ENCODE peak calls at places on chromosomes 5 and 9, in four cellular contexts. One of them, this sample, is unnamed.

GRCh38 chr5:109275919-109276318 is 133.9 kb downstream of the PJA2 start:
- DNase-seq in GM12878: no peak
- DNase-seq in HepG2: no peak
- DNase-seq in K562: no peak
- DNase-seq in this sample: no peak

GRCh38 chr9:19161257-19162025 is 34.1 kb upstream of the PLIN2 start:
- DNase-seq in GM12878: peak
- DNase-seq in HepG2: peak
- DNase-seq in K562: peak
- DNase-seq in this sample: no peak

GRCh38 chr9:14561929-14562386 is 131.3 kb downstream of the ZDHHC21 start:
- DNase-seq in GM12878: no peak
- DNase-seq in HepG2: peak
- DNase-seq in K562: no peak
- DNase-seq in this sample: no peak

GRCh38 chr5:124932791-124933600 is 186.6 kb upstream of the ZNF608 start:
- DNase-seq in GM12878: no peak
- DNase-seq in HepG2: no peak
- DNase-seq in K562: no peak
- DNase-seq in this sample: no peak

GRCh38 chr5:58775699-58776098 is 192.8 kb downstream of the RAB3C start:
- DNase-seq in GM12878: peak
- DNase-seq in HepG2: no peak
- DNase-seq in K562: no peak
- DNase-seq in this sample: no peak

GRCh38 chr5:41157272-41157671 is 56.1 kb downstream of the C6 start:
- DNase-seq in GM12878: no peak
- DNase-seq in HepG2: no peak
- DNase-seq in K562: no peak
- DNase-seq in this sample: no peak

GRCh38 chr5:45622365-45622764 is 73.8 kb downstream of the HCN1 start:
- DNase-seq in GM12878: no peak
- DNase-seq in HepG2: no peak
- DNase-seq in K562: no peak
- DNase-seq in this sample: no peak

GRCh38 chr5:65065112-65065511 is 296.4 kb downstream of the CWC27 start:
- DNase-seq in GM12878: no peak
- DNase-seq in HepG2: no peak
- DNase-seq in K562: no peak
- DNase-seq in this sample: no peak

GRCh38 chr5:149366169-149366750 is 8.4 kb downstream of the PCYOX1L start:
- DNase-seq in GM12878: no peak
- DNase-seq in HepG2: peak
- DNase-seq in K562: peak
- DNase-seq in this sample: no peak

GRCh38 chr5:1732955-1733354 is 66.7 kb downstream of the MRPL36 start:
- DNase-seq in GM12878: no peak
- DNase-seq in HepG2: no peak
- DNase-seq in K562: no peak
- DNase-seq in this sample: no peak

GRCh38 chr9:37405350-37405749 is 17.1 kb upstream of the GRHPR start:
- DNase-seq in GM12878: no peak
- DNase-seq in HepG2: no peak
- DNase-seq in K562: no peak
- DNase-seq in this sample: no peak

GRCh38 chr5:39420482-39421145 is 4.2 kb downstream of the DAB2 start:
- DNase-seq in GM12878: no peak
- DNase-seq in HepG2: no peak
- DNase-seq in K562: no peak
- DNase-seq in this sample: no peak

GRCh38 chr5:160339406-160340140 is 27.2 kb upstream of the CCNJL start:
- DNase-seq in GM12878: no peak
- DNase-seq in HepG2: no peak
- DNase-seq in K562: peak
- DNase-seq in this sample: no peak

GRCh38 chr5:127909078-127909477 is 174.5 kb upstream of the SLC12A2 start:
- DNase-seq in GM12878: no peak
- DNase-seq in HepG2: peak
- DNase-seq in K562: peak
- DNase-seq in this sample: peak

DNA sequence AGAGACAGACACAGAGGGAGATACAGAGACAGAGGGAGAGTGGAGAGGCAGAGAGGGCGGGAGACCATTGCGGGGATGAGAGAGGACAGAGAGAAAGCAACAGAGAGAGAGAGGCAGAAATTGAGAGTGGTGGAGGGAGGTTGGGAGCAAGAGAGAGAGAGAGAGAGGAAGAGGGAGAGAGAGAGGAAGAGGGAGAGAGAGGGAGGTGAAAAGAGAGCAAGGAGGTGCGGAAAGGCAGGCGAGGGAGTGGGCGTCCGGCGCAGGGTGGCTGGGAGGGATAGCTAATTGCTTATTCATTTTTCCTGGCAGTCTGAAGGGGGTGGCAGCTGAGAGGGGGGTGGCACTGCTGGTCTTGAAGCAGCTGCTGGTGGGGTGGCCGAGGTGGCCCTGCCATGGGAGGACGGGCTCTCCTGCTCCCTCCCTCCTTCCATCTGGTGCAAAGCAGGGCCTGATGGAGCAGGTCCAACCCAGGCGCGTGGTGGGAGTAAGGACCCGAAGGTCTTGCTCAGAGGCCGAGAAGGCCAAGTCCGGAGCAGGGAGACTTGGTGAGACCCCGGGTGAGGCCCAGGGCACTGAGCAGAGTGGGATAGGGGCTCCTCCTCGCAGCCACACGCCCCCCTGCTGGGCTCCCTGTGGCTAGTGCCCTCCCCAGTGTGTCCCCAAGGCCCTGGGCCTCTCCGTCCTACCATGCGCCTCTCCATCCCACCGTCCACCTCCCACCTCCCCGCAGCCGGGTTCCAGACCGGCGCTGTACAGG is 25.3 kb upstream of the RNU6ATAC start:
- DNase-seq in GM12878: no peak
- DNase-seq in HepG2: no peak
- DNase-seq in K562: no peak
- DNase-seq in this sample: no peak
- TF ChIP-seq FOXK2 in GM12878: no peak
- TF ChIP-seq FOXK2 in HepG2: no peak
- TF ChIP-seq FOXK2 in K562: no peak
- TF ChIP-seq FOXK2 in this sample: no peak

GRCh38 chr9:74771672-74772071 is 116.0 kb downstream of the TRPM6 start:
- DNase-seq in GM12878: no peak
- DNase-seq in HepG2: no peak
- DNase-seq in K562: no peak
- DNase-seq in this sample: no peak

GRCh38 chr9:74773886-74774479 is 113.7 kb downstream of the TRPM6 start:
- DNase-seq in GM12878: peak
- DNase-seq in HepG2: peak
- DNase-seq in K562: peak
- DNase-seq in this sample: peak

GRCh38 chr9:74771262-74771585 is 116.5 kb downstream of the TRPM6 start:
- DNase-seq in GM12878: no peak
- DNase-seq in HepG2: no peak
- DNase-seq in K562: no peak
- DNase-seq in this sample: no peak

GRCh38 chr9:74772126-74772525 is 115.6 kb downstream of the TRPM6 start:
- DNase-seq in GM12878: no peak
- DNase-seq in HepG2: no peak
- DNase-seq in K562: no peak
- DNase-seq in this sample: no peak

GRCh38 chr9:74770508-74771261 is 117.0 kb downstream of the TRPM6 start:
- DNase-seq in GM12878: no peak
- DNase-seq in HepG2: peak
- DNase-seq in K562: peak
- DNase-seq in this sample: peak
- TF ChIP-seq FOXK2 in GM12878: no peak
- TF ChIP-seq FOXK2 in HepG2: no peak
- TF ChIP-seq FOXK2 in K562: no peak
- TF ChIP-seq FOXK2 in this sample: no peak

GRCh38 chr9:26744362-26744965 is 148.1 kb downstream of the CAAP1 start:
- DNase-seq in GM12878: no peak
- DNase-seq in HepG2: peak
- DNase-seq in K562: peak
- DNase-seq in this sample: no peak
- TF ChIP-seq FOXK2 in GM12878: no peak
- TF ChIP-seq FOXK2 in HepG2: no peak
- TF ChIP-seq FOXK2 in K562: no peak
- TF ChIP-seq FOXK2 in this sample: no peak

GRCh38 chr5:107570805-107571531 is 99.8 kb downstream of the EFNA5 start:
- DNase-seq in GM12878: peak
- DNase-seq in HepG2: peak
- DNase-seq in K562: no peak
- DNase-seq in this sample: no peak
- TF ChIP-seq FOXK2 in GM12878: no peak
- TF ChIP-seq FOXK2 in HepG2: no peak
- TF ChIP-seq FOXK2 in K562: no peak
- TF ChIP-seq FOXK2 in this sample: no peak

DNA sequence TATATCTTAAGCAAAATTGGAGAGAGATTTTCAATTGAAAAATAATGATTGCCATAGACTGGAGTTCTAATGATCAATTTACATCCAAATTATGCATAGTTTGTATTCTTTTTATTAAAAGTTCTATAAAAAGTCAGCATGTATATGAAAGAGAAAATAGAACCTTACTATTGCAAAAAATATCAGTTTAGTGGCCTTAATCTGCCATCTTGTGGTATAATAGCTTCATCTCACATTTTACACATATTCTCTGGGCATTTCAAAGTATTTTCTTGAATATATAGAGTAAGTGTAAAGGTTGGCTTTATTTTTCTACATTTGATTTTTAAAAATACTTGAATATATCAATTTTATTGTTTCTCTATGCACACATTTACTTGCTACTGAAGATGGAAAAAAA is 1858.6 kb upstream of the CDH9 start:
- DNase-seq in GM12878: no peak
- DNase-seq in HepG2: peak
- DNase-seq in K562: no peak
- DNase-seq in this sample: no peak
- TF ChIP-seq FOXK2 in GM12878: no peak
- TF ChIP-seq FOXK2 in HepG2: no peak
- TF ChIP-seq FOXK2 in K562: no peak
- TF ChIP-seq FOXK2 in this sample: no peak

This sample was measured in HEK293T.